ENCODE peak calls at places on chromosome 16, in five cellular contexts. One of them, this sample, is unnamed. For H3K27me3, the result is how much of the 10 kb centered on the place peaks cover.

GRCh38 chr16:82819286-82819685 is 192.5 kb downstream of the CDH13 start:
- DNase-seq in sigmoid colon: no peak
- DNase-seq in left ventricle myocardium inferior: no peak
- DNase-seq in mammary epithelial cell: no peak
- DNase-seq in right cardiac atrium: no peak
- DNase-seq in this sample: no peak

GRCh38 chr16:48420437-48420836 is 35.2 kb upstream of the SIAH1 start:
- DNase-seq in sigmoid colon: no peak
- DNase-seq in left ventricle myocardium inferior: no peak
- DNase-seq in mammary epithelial cell: peak
- DNase-seq in right cardiac atrium: no peak
- DNase-seq in this sample: no peak

GRCh38 chr16:56637814-56638750 is at the start of gene MT1A:
- DNase-seq in sigmoid colon: peak
- DNase-seq in left ventricle myocardium inferior: peak
- DNase-seq in mammary epithelial cell: no peak
- DNase-seq in right cardiac atrium: peak
- DNase-seq in this sample: peak

GRCh38 chr16:21950782-21951521 is 2.2 kb upstream of the UQCRC2 start:
- DNase-seq in sigmoid colon: no peak
- DNase-seq in left ventricle myocardium inferior: no peak
- DNase-seq in mammary epithelial cell: peak
- DNase-seq in right cardiac atrium: no peak
- DNase-seq in this sample: no peak

GRCh38 chr16:54397190-54397835 is 110.7 kb upstream of the IRX3 start:
- DNase-seq in sigmoid colon: no peak
- DNase-seq in left ventricle myocardium inferior: no peak
- DNase-seq in mammary epithelial cell: no peak
- DNase-seq in right cardiac atrium: no peak
- DNase-seq in this sample: no peak

GRCh38 chr16:56189990-56190902 is 1.0 kb upstream of the GNAO1 start:
- DNase-seq in sigmoid colon: no peak
- DNase-seq in left ventricle myocardium inferior: no peak
- DNase-seq in mammary epithelial cell: no peak
- DNase-seq in right cardiac atrium: peak
- DNase-seq in this sample: no peak

GRCh38 chr16:71593048-71593999 is 16.4 kb upstream of the TAT start:
- DNase-seq in sigmoid colon: no peak
- DNase-seq in left ventricle myocardium inferior: no peak
- DNase-seq in mammary epithelial cell: no peak
- DNase-seq in right cardiac atrium: no peak
- DNase-seq in this sample: no peak

GRCh38 chr16:14628806-14629611 is 1.1 kb downstream of the PARN start:
- DNase-seq in sigmoid colon: no peak
- DNase-seq in left ventricle myocardium inferior: no peak
- DNase-seq in mammary epithelial cell: peak
- DNase-seq in right cardiac atrium: no peak
- DNase-seq in this sample: no peak

GRCh38 chr16:76278976-76279375 is 1.8 kb downstream of the CNTNAP4 start:
- DNase-seq in sigmoid colon: no peak
- DNase-seq in left ventricle myocardium inferior: no peak
- DNase-seq in mammary epithelial cell: peak
- DNase-seq in right cardiac atrium: no peak
- DNase-seq in this sample: no peak

GRCh38 chr16:29820271-29820701 is at the start of gene MVP:
- DNase-seq in sigmoid colon: peak
- DNase-seq in left ventricle myocardium inferior: peak
- DNase-seq in mammary epithelial cell: peak
- DNase-seq in right cardiac atrium: peak
- DNase-seq in this sample: peak

DNA sequence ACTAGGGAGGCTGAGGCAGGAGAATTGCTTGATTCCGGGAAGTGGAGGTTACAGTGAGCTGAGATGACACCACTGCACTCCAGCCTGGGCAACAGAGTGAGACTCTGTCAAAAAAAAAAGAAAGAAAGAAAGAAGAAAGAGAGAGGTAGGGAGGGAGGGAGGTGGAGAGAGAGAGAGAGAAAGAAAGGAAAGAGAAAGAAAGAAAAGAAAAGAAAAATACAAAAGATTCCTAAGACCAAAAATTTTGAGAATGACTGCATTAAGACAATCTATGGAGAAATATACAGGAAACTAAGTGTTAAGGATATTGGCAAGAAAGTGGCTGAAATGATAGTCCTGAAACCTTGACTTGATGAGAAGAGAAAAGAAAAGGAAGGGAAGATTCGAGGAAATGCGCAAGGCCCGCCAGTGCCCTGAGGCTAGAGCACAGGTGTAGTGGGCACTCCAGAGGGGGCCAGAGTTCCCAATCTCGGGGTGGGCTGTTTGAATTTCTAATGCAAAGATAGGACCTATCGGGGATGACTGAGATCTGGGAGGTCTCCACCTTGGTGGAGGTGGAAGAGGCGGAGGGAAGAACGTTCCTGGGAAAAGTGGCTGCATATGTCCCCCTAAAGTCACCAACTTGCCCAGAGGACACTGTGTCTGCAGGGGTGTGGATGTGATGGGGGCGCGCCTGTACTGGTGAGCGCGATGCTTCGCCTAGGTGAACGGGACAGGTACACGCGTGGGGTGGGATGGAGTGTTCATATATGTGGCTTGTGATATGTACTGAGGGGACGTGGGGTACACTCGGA is 654 bp upstream of the SCNN1B start:
- DNase-seq in sigmoid colon: no peak
- DNase-seq in left ventricle myocardium inferior: no peak
- DNase-seq in mammary epithelial cell: no peak
- DNase-seq in right cardiac atrium: no peak
- DNase-seq in this sample: no peak
- H3K27me3 ChIP-seq in sigmoid colon: under half
- H3K27me3 ChIP-seq in left ventricle myocardium inferior: half or more
- H3K27me3 ChIP-seq in mammary epithelial cell: under half
- H3K27me3 ChIP-seq in right cardiac atrium: under half
- H3K27me3 ChIP-seq in this sample: under half

DNA sequence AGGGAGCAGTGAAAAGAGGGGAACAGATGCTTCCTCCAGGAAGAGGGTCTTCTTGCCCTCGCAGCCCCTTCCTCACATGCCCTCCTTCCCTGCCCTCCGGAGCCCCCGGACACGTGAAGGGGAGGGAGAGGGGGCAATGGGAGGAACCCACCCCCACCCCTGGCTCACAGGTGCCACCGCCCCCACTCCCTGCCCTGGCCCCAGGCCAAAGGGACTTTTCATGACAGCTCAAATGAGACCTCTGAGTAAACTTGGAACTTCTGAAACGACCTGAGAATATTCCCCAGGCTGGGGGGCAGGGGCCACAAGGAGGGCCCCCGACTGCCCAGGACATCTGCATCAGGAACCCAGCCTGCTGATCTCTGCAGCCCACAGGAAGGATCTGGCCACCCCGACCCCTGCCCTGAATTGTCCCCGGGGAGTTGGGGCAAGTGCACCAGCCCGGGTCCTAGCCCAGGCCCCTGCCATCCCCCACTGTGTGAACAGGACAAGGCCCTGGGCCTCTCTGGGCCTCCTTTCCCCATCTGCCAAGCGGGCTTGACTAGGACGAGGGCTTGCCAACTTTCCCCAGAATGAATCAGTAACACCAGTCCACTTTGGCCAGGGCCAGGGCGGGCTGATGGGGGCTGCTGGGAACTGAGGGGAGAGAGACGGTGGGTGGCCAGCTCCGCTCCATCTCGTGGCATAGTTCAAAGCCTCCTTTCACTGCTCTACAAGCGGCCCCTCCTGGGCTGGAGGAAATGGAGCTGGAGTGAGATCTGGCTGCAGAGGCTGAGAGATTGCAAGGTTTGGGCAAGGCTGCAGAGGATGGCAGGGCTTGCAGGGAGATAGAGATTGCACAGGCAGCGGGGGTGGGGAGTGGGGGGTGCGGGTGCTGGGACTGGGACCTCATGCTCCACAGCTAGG is 3.8 kb downstream of the IL21R start:
- DNase-seq in sigmoid colon: no peak
- DNase-seq in left ventricle myocardium inferior: no peak
- DNase-seq in mammary epithelial cell: no peak
- DNase-seq in right cardiac atrium: no peak
- DNase-seq in this sample: no peak
- H3K4me3 ChIP-seq in sigmoid colon: no peak
- H3K4me3 ChIP-seq in left ventricle myocardium inferior: no peak
- H3K4me3 ChIP-seq in mammary epithelial cell: no peak
- H3K4me3 ChIP-seq in right cardiac atrium: no peak
- H3K4me3 ChIP-seq in this sample: no peak

GRCh38 chr16:66950437-66950836 is 10.6 kb upstream of the CES3 start:
- DNase-seq in sigmoid colon: no peak
- DNase-seq in left ventricle myocardium inferior: no peak
- DNase-seq in mammary epithelial cell: no peak
- DNase-seq in right cardiac atrium: no peak
- DNase-seq in this sample: no peak

GRCh38 chr16:66947302-66948033 is 12.2 kb downstream of the CES2 start:
- DNase-seq in sigmoid colon: peak
- DNase-seq in left ventricle myocardium inferior: peak
- DNase-seq in mammary epithelial cell: peak
- DNase-seq in right cardiac atrium: peak
- DNase-seq in this sample: peak

GRCh38 chr16:66948034-66948821 is 12.8 kb upstream of the CES3 start:
- DNase-seq in sigmoid colon: no peak
- DNase-seq in left ventricle myocardium inferior: no peak
- DNase-seq in mammary epithelial cell: peak
- DNase-seq in right cardiac atrium: peak
- DNase-seq in this sample: no peak

GRCh38 chr16:66950971-66951790 is 9.9 kb upstream of the CES3 start:
- DNase-seq in sigmoid colon: no peak
- DNase-seq in left ventricle myocardium inferior: no peak
- DNase-seq in mammary epithelial cell: no peak
- DNase-seq in right cardiac atrium: no peak
- DNase-seq in this sample: no peak

GRCh38 chr16:66949472-66949871 is 11.6 kb upstream of the CES3 start:
- DNase-seq in sigmoid colon: no peak
- DNase-seq in left ventricle myocardium inferior: no peak
- DNase-seq in mammary epithelial cell: no peak
- DNase-seq in right cardiac atrium: no peak
- DNase-seq in this sample: no peak
- H3K27me3 ChIP-seq in sigmoid colon: under half
- H3K27me3 ChIP-seq in left ventricle myocardium inferior: under half
- H3K27me3 ChIP-seq in mammary epithelial cell: under half
- H3K27me3 ChIP-seq in right cardiac atrium: under half
- H3K27me3 ChIP-seq in this sample: under half

GRCh38 chr16:66752379-66752778 is 970 bp upstream of the DYNC1LI2 start:
- DNase-seq in sigmoid colon: no peak
- DNase-seq in left ventricle myocardium inferior: no peak
- DNase-seq in mammary epithelial cell: no peak
- DNase-seq in right cardiac atrium: no peak
- DNase-seq in this sample: no peak
- H3K4me3 ChIP-seq in sigmoid colon: peak
- H3K4me3 ChIP-seq in left ventricle myocardium inferior: peak
- H3K4me3 ChIP-seq in mammary epithelial cell: no peak
- H3K4me3 ChIP-seq in right cardiac atrium: no peak
- H3K4me3 ChIP-seq in this sample: peak

GRCh38 chr16:1077877-1078578 is 5.5 kb downstream of the SSTR5 start:
- DNase-seq in sigmoid colon: no peak
- DNase-seq in left ventricle myocardium inferior: no peak
- DNase-seq in mammary epithelial cell: no peak
- DNase-seq in right cardiac atrium: no peak
- DNase-seq in this sample: no peak

GRCh38 chr16:1079786-1080525 is 7.4 kb downstream of the SSTR5 start:
- DNase-seq in sigmoid colon: no peak
- DNase-seq in left ventricle myocardium inferior: no peak
- DNase-seq in mammary epithelial cell: no peak
- DNase-seq in right cardiac atrium: no peak
- DNase-seq in this sample: no peak

GRCh38 chr16:1079341-1079740 is 6.8 kb downstream of the SSTR5 start:
- DNase-seq in sigmoid colon: no peak
- DNase-seq in left ventricle myocardium inferior: no peak
- DNase-seq in mammary epithelial cell: no peak
- DNase-seq in right cardiac atrium: no peak
- DNase-seq in this sample: no peak

GRCh38 chr16:1076801-1077576 is 4.4 kb downstream of the SSTR5 start:
- DNase-seq in sigmoid colon: no peak
- DNase-seq in left ventricle myocardium inferior: no peak
- DNase-seq in mammary epithelial cell: no peak
- DNase-seq in right cardiac atrium: no peak
- DNase-seq in this sample: no peak

DNA sequence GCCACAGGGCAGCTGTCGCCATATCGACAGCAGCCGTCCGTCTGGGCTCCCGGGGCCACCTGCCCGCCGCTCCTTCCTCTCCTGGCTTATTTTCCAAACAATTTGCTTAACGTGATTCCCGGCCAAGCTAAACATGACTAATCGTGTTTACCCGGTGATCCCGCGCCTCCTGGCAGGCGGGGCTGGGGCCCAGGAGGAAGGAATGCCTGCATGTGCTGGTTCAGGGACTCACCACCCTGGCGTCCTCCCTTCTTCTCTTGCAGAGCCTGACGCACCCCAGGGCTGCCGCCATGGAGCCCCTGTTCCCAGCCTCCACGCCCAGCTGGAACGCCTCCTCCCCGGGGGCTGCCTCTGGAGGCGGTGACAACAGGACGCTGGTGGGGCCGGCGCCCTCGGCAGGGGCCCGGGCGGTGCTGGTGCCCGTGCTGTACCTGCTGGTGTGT is 6.1 kb downstream of the SSTR5 start:
- DNase-seq in sigmoid colon: no peak
- DNase-seq in left ventricle myocardium inferior: no peak
- DNase-seq in mammary epithelial cell: peak
- DNase-seq in right cardiac atrium: no peak
- DNase-seq in this sample: no peak
- H3K27me3 ChIP-seq in sigmoid colon: half or more
- H3K27me3 ChIP-seq in left ventricle myocardium inferior: half or more
- H3K27me3 ChIP-seq in mammary epithelial cell: under half
- H3K27me3 ChIP-seq in right cardiac atrium: under half
- H3K27me3 ChIP-seq in this sample: under half